ENCODE peak calls at places on chromosomes 1 and 21, in five cellular contexts. Q, J, K, I and U are unnamed samples.

GRCh38 chr21:29654855-29655254 is 284.9 kb downstream of the GRIK1 start:
- DNase-seq in Q (no peak), J (no peak), K (no peak), I (no peak), U (no peak)

GRCh38 chr1:201850053-201850397 is 21.1 kb downstream of the IPO9 start:
- DNase-seq in Q (no peak), J (no peak), K (no peak), I (no peak), U (no peak)

GRCh38 chr1:205375816-205376545 is 19.3 kb upstream of the KLHDC8A start:
- DNase-seq in Q (no peak), J (peak), K (no peak), I (no peak), U (no peak)

GRCh38 chr21:46227811-46228344 is 696 bp downstream of the LSS start:
- DNase-seq in Q (no peak), J (no peak), K (peak), I (no peak), U (no peak)

GRCh38 chr1:29960906-29961675 is 724.8 kb downstream of the PTPRU start:
- DNase-seq in Q (peak), J (no peak), K (peak), I (no peak), U (no peak)

GRCh38 chr1:207849016-207849415 is 61.9 kb downstream of the CD34 start:
- DNase-seq in Q (no peak), J (no peak), K (no peak), I (no peak), U (no peak)

GRCh38 chr1:108606478-108606877 is 46.6 kb downstream of the EEIG2 start:
- DNase-seq in Q (no peak), J (no peak), K (no peak), I (no peak), U (no peak)

GRCh38 chr21:17454315-17455027 is 58.4 kb upstream of the CXADR start:
- DNase-seq in Q (no peak), J (no peak), K (no peak), I (no peak), U (peak)

GRCh38 chr1:159817276-159818041 is 9.2 kb upstream of the SLAMF8 start:
- DNase-seq in Q (no peak), J (no peak), K (no peak), I (no peak), U (no peak)

GRCh38 chr1:41806472-41807155 is 112.1 kb downstream of the HIVEP3 start:
- DNase-seq in Q (no peak), J (no peak), K (no peak), I (no peak), U (no peak)

GRCh38 chr1:225580180-225581099 is 72.5 kb downstream of the ENAH start:
- DNase-seq in Q (no peak), J (no peak), K (no peak), I (no peak), U (no peak)

GRCh38 chr1:204947338-204947737 is 76.7 kb downstream of the NFASC start:
- DNase-seq in Q (no peak), J (no peak), K (no peak), I (no peak), U (no peak)

GRCh38 chr1:166695115-166695514 is 144.2 kb upstream of the POGK start:
- DNase-seq in Q (no peak), J (no peak), K (no peak), I (no peak), U (no peak)

GRCh38 chr1:227155004-227155403 is 163.3 kb downstream of the CDC42BPA start:
- DNase-seq in Q (no peak), J (no peak), K (no peak), I (no peak), U (no peak)

GRCh38 chr1:15150376-15150775 is 3.2 kb upstream of the TMEM51 start:
- DNase-seq in Q (no peak), J (no peak), K (no peak), I (no peak), U (no peak)

GRCh38 chr1:191608367-191608766 is 549.9 kb upstream of the RGS18 start:
- DNase-seq in Q (no peak), J (no peak), K (no peak), I (no peak), U (no peak)

GRCh38 chr1:207221934-207222351 is 99.5 kb upstream of the CD55 start:
- DNase-seq in Q (no peak), J (no peak), K (no peak), I (no peak), U (no peak)

GRCh38 chr1:29504266-29504665 is 267.9 kb downstream of the PTPRU start:
- DNase-seq in Q (peak), J (no peak), K (no peak), I (no peak), U (no peak)

GRCh38 chr1:183777359-183777758 is 27.6 kb upstream of the RGL1 start:
- DNase-seq in Q (no peak), J (no peak), K (no peak), I (no peak), U (no peak)

GRCh38 chr1:170531758-170532657 is at the start of gene GORAB:
- DNase-seq in Q (peak), J (peak), K (peak), I (peak), U (peak)
- TF ChIP-seq POLR2AphosphoS5 in Q (peak), J (peak), K (peak), I (peak), U (peak)

DNA sequence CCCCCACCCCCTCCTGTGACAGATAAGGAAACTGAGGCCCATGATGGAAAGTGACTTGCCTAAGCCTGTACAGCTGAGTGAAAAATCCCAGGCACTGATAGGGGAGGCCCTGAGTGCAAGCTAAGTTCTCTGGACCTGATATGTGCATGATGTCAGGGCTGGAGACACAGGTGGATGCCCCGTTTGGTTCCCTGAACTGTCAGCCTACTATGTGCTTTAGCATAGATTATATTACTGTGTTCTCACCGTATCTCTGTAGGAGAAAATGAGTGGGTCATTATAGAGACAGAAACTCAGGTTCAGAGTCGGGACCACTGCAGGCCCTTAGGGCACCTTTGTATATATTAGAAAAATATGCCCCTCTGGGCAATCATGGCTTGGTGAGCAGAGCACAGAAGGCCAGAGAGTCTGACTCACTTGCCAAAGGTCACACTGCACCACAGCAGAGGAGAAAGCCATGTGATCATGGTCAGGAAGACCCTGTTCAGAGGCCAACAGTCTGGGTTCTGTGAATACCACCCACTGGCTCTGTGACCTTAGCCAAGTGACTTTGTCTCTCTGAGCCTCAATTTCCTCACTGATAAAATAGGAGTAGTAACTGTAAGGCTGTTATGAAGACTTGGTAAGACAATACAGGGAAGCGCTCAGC is 145.8 kb upstream of the WNT4 start:
- DNase-seq in Q (peak), J (no peak), K (no peak), I (no peak), U (no peak)
- TF ChIP-seq POLR2AphosphoS5 in Q (no peak), J (no peak), K (no peak), I (no peak), U (no peak)

DNA sequence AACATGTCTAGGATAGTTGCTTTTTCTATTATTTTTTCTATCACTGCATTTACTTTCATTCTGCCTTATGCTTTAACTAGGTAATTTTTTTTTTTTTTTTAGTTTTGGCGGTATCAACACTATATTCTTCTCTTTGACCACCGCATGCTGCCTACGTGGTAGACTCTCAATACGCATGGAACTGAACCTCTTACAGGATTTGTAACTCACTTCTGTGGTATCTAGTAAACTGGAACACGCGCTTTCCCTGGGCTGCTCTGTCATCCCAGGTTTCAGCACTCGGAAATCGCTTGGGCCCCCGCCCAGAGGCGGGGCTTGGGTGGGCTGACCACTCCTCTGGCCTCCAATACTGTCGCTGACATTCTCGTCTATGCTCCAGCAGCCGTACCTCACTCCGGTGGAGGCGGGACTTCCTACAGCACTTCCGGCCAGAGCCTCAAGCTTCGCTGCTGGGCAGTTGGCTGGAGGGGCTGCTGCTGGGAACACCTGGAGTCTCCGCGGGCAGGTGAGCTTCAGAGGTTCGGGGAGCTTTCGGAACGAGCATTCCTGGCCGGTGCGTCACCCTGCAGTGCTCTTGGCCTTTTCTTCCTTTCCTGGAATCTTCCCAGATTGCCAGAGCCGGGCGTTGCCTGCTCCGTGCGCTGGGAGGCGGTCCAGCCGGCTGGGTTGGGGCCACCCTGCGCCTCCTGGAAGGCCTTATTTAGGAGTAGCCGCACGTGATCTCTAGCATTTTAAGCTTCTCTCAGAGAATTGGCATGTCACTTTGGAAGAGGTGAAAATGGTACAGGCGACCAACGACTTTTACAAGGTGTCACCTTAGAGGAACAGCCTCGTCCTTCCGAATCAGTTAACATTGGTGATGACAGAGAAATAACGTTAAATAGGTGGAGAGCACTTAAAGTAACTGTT is at the start of gene TBCE:
- DNase-seq in Q (peak), J (peak), K (peak), I (peak), U (peak)
- TF ChIP-seq POLR2AphosphoS5 in Q (peak), J (peak), K (peak), I (peak), U (peak)

GRCh38 chr1:220876511-220877347 is 2.5 kb upstream of the HLX start:
- DNase-seq in Q (no peak), J (no peak), K (no peak), I (no peak), U (no peak)
- TF ChIP-seq POLR2AphosphoS5 in Q (no peak), J (peak), K (peak), I (no peak), U (no peak)

GRCh38 chr1:8864713-8865397 is 13.6 kb downstream of the ENO1 start:
- DNase-seq in Q (no peak), J (no peak), K (no peak), I (no peak), U (no peak)

GRCh38 chr1:8863138-8863537 is 15.3 kb downstream of the ENO1 start:
- DNase-seq in Q (no peak), J (no peak), K (no peak), I (no peak), U (no peak)

GRCh38 chr1:8862528-8862927 is 16.0 kb downstream of the ENO1 start:
- DNase-seq in Q (no peak), J (no peak), K (no peak), I (no peak), U (no peak)

GRCh38 chr1:8866173-8866791 is 12.2 kb downstream of the ENO1 start:
- DNase-seq in Q (no peak), J (no peak), K (no peak), I (no peak), U (no peak)

GRCh38 chr1:8863712-8864324 is 14.7 kb downstream of the ENO1 start:
- DNase-seq in Q (no peak), J (no peak), K (no peak), I (no peak), U (no peak)
- TF ChIP-seq POLR2AphosphoS5 in Q (no peak), J (no peak), K (no peak), I (no peak), U (peak)

DNA sequence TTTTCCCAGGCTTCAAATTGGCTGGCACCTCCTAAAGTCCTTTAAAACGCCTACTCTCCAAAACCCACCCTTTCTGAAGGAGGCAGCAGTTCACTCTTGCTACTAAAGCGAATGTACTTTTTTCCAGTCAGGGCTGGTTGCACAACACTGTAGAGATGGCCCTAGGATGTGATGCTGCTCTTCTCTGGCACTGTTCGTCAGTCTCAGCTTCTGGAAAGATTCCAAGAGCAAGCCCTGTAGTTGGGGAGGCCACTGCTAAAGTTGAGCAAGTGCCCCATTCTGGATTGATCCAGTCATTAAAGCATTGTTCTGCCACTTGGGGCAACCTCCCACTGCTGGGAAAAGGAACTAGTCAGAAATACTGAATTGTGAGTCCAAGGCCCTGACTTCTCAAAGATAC is 28.5 kb upstream of the KCNQ4 start:
- DNase-seq in Q (no peak), J (no peak), K (no peak), I (no peak), U (no peak)
- TF ChIP-seq POLR2AphosphoS5 in Q (no peak), J (no peak), K (no peak), I (no peak), U (no peak)

DNA sequence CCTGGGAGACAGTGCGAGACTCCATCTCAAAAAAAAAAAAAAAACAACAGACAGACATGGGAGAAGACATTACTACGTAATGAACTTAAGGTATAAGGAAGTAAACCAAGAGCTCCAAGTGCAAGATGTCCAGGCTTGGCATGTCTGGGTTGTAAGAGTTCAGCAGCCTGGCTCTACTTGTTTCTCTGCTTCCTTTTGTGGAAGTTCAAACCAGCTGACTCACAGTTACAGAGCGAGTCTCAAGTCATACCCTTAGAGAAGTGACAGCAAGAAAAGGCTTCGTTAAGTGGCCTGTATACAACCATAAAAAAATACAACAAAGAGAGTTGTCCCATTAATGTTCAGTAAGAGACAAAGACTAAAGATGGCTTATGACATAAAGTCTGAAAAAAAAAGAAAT is 1.3 kb downstream of the RIT1 start:
- DNase-seq in Q (peak), J (no peak), K (no peak), I (no peak), U (no peak)
- TF ChIP-seq POLR2AphosphoS5 in Q (no peak), J (peak), K (no peak), I (no peak), U (no peak)

DNA sequence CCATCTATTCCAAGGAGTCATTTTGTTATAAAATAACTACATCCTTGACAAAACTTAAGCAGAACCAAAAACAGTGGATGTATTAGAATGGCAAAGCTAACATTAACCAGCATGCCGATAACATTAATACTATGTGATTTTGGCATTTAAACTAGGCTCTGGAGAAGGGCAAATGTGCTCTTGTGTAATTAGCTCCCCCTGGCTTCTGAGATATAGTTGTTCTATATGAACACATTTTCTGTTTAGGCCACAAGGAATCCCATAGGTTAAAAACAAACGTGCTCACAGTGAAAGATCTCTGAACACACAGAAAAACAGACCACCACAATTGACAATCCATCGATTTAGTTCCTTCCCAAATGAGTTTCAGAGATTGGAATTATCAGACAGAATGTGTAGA is 57.4 kb upstream of the TARS2 start:
- DNase-seq in Q (no peak), J (no peak), K (no peak), I (no peak), U (no peak)
- TF ChIP-seq POLR2AphosphoS5 in Q (no peak), J (no peak), K (no peak), I (no peak), U (no peak)

DNA sequence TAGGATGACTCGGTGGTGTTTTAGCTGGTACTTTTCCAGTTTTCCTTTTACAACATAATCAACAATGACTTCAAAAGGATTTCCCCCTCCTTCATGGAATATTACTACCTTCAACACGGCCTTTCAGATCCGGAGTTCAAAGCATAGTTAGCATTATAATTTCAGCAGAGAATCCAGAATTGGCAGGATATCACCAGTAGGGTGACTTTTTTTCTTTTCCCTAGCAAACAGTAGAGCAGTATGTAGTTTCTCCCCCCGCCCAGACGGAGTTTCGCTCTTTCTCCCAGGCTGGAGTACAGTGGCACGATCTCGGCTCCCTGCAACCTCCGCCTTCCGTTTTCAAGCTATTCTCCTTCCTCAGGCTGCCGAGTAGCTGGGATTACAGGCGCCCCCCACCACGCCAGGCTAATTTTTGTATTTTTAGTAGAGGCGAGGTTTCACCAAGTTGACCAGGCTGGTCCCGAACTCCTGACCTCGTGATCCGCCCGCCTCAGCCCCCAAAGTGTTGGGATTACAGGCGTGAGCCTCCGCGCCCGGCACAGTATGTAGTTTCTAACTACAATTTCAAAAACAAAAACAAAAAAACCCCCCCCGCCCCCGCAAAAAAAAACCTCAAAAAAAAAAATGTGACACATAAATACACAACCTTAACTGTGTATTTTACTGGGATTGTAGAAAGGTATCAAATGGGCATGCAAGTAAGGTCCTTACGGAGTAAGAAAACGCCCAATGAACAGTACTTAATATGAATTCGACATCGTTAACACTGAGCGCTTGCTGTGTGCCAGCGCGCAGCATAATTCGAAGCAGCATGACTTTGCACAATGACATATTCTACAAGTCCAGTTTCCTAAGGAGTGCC is 1.5 kb upstream of the COX20 start:
- DNase-seq in Q (peak), J (peak), K (peak), I (no peak), U (no peak)
- TF ChIP-seq POLR2AphosphoS5 in Q (no peak), J (peak), K (peak), I (peak), U (no peak)